ENCODE peak calls at places on chromosomes 2 and 18, in seven cellular contexts. S is NCI-H2081; U is bronchial epithelial cell; W is activated T-helper 1 cell treated with anti-CD3 and anti-CD28 coated beads, Interleukin-2, amount 50 U/mL, for 16 hours; K is ureter; I is GM06990; T is HFFc6. G is an unnamed sample.

GRCh38 chr2:216279459-216279858 is 92.8 kb downstream of the MARCHF4 start:
- DNase-seq in W (no peak), S (no peak), T (no peak), U (no peak), K (no peak), I (no peak), G (peak; percentile 59)

GRCh38 chr2:128941676-128942075 is 623.0 kb upstream of the HS6ST1 start:
- DNase-seq in S (no peak), I (no peak), K (no peak), T (no peak), U (no peak), W (no peak), G (no peak)

GRCh38 chr18:57581301-57581934 is 5.1 kb downstream of the FECH start:
- DNase-seq in T (no peak), U (no peak), K (no peak), S (no peak), I (no peak), W (no peak), G (no peak)

GRCh38 chr2:177064417-177064816 is 148.2 kb upstream of the HNRNPA3 start:
- DNase-seq in S (no peak), U (no peak), K (no peak), I (no peak), W (no peak), T (no peak), G (no peak)

GRCh38 chr2:96156011-96156820 is 11.0 kb upstream of the DUSP2 start:
- DNase-seq in S (no peak), T (no peak), K (no peak), W (no peak), U (no peak), I (no peak), G (no peak)

GRCh38 chr2:205034034-205034433 is 488.8 kb downstream of the PARD3B start:
- DNase-seq in K (no peak), I (no peak), U (no peak), S (no peak), W (no peak), T (no peak), G (no peak)

GRCh38 chr18:58993260-58993659 is 128.6 kb downstream of the ZNF532 start:
- DNase-seq in W (no peak), I (no peak), S (no peak), U (peak; percentile 82), K (no peak), T (peak; percentile 90), G (no peak)

GRCh38 chr18:11153096-11153495 is 3.7 kb upstream of the PIEZO2 start:
- DNase-seq in T (no peak), K (no peak), I (no peak), S (no peak), U (no peak), W (no peak), G (no peak)

GRCh38 chr2:237765875-237766274 is 32.7 kb upstream of the RBM44 start:
- DNase-seq in S (no peak), W (no peak), K (no peak), I (no peak), T (no peak), U (no peak), G (no peak)

GRCh38 chr18:48164701-48165100 is 234.2 kb upstream of the SMAD2 start:
- DNase-seq in U (no peak), T (no peak), K (no peak), I (no peak), S (no peak), W (no peak), G (no peak)

GRCh38 chr2:217816396-217816869 is 186.4 kb downstream of the TNS1 start:
- DNase-seq in W (no peak), T (no peak), I (no peak), K (no peak), S (no peak), U (no peak), G (peak; percentile 54)

GRCh38 chr2:33186937-33187336 is 240.2 kb downstream of the LTBP1 start:
- DNase-seq in I (no peak), T (no peak), U (no peak), S (no peak), W (no peak), K (no peak), G (no peak)

GRCh38 chr18:13642440-13642827 is 83.9 kb downstream of the FAM210A start:
- DNase-seq in T (no peak), W (no peak), U (no peak), K (no peak), I (no peak), S (no peak), G (no peak)

GRCh38 chr2:75464348-75464946 is 96.3 kb downstream of the EVA1A start:
- DNase-seq in I (no peak), U (peak; percentile 43), T (peak; percentile 8), S (peak; percentile 50), W (no peak), K (no peak), G (peak; percentile 4)

GRCh38 chr2:145155196-145155595 is 635.3 kb upstream of the ZEB2 start:
- DNase-seq in U (no peak), T (no peak), K (no peak), S (no peak), I (no peak), W (no peak), G (no peak)

GRCh38 chr18:12849548-12849947 is 34.5 kb downstream of the PTPN2 start:
- DNase-seq in T (no peak), K (no peak), W (no peak), I (no peak), S (no peak), U (peak; percentile 75), G (no peak)

GRCh38 chr2:216651370-216651881 is 18.2 kb downstream of the IGFBP2 start:
- DNase-seq in I (no peak), K (no peak), W (no peak), S (no peak), T (peak; percentile 29), U (peak; percentile 82), G (no peak)

GRCh38 chr2:206031162-206031784 is 54.7 kb downstream of the INO80D start:
- DNase-seq in W (no peak), I (no peak), T (peak; percentile 30), K (no peak), U (peak; percentile 76), S (no peak), G (peak; percentile 24)

GRCh38 chr2:203718087-203718486 is 11.6 kb downstream of the CD28 start:
- DNase-seq in U (no peak), I (peak; percentile 42), K (no peak), W (no peak), T (no peak), S (no peak), G (no peak)

GRCh38 chr2:2698182-2699116 is 367.4 kb upstream of the MYT1L start:
- DNase-seq in K (no peak), U (peak; percentile 4), T (no peak), S (peak; percentile 77), I (no peak), W (no peak), G (no peak)

GRCh38 chr2:136527560-136527959 is 237.8 kb upstream of the THSD7B start:
- DNase-seq in U (peak; percentile 2), I (no peak), T (no peak), K (no peak), W (no peak), S (no peak), G (no peak)

GRCh38 chr2:116456429-116456828 is 1358.1 kb upstream of the DDX18 start:
- DNase-seq in U (no peak), W (no peak), I (no peak), K (no peak), T (no peak), S (no peak), G (no peak)

GRCh38 chr2:40187054-40187453 is 264.8 kb downstream of the SLC8A1 start:
- DNase-seq in K (no peak), I (no peak), W (no peak), U (no peak), S (no peak), T (no peak), G (no peak)

GRCh38 chr2:73972846-73973245 is 11.9 kb upstream of the TET3 start:
- DNase-seq in W (no peak), I (peak; percentile 40), S (no peak), K (no peak), U (no peak), T (no peak), G (no peak)

GRCh38 chr2:215950009-215950408 is 63.3 kb downstream of the MREG start:
- DNase-seq in K (no peak), I (peak; percentile 22), T (peak; percentile 71), U (peak; percentile 75), W (no peak), S (peak; percentile 24), G (no peak)

GRCh38 chr18:46070683-46071614 is 1.1 kb downstream of the PSTPIP2 start:
- DNase-seq in T (no peak), S (no peak), U (no peak), W (no peak), I (peak; percentile 46), K (peak; percentile 40), G (no peak)

GRCh38 chr2:148483675-148484074 is 160.9 kb upstream of the EPC2 start:
- DNase-seq in W (no peak), I (no peak), K (no peak), S (no peak), T (no peak), U (no peak), G (no peak)

GRCh38 chr2:238462782-238463396 is 36.2 kb downstream of the ASB1 start:
- DNase-seq in K (no peak), W (no peak), U (peak; percentile 64), T (peak; percentile 65), S (peak; percentile 54), I (no peak), G (peak; percentile 63)

GRCh38 chr18:68263481-68263880 is 451.4 kb downstream of the TMX3 start:
- DNase-seq in U (peak; percentile 53), S (no peak), W (no peak), K (no peak), I (no peak), T (peak; percentile 55), G (no peak)

GRCh38 chr2:178225011-178225817 is 30.9 kb downstream of the OSBPL6 start:
- DNase-seq in W (no peak), T (peak; percentile 4), S (no peak), U (no peak), K (no peak), I (no peak), G (no peak)

GRCh38 chr2:219183151-219183757 is 5.2 kb downstream of the RETREG2 start:
- DNase-seq in U (no peak), W (no peak), T (no peak), S (no peak), K (no peak), I (no peak), G (no peak)

GRCh38 chr2:181163139-181163538 is 182.7 kb downstream of the UBE2E3 start:
- DNase-seq in U (no peak), I (no peak), K (no peak), S (no peak), T (no peak), W (no peak), G (no peak)

GRCh38 chr2:15640291-15640711 is 48.6 kb downstream of the DDX1 start:
- DNase-seq in K (no peak), I (no peak), S (no peak), W (no peak), U (peak; percentile 83), T (peak; percentile 64), G (peak; percentile 41)

GRCh38 chr2:142223309-142223708 is 92.5 kb upstream of the LRP1B start:
- DNase-seq in T (no peak), W (no peak), K (no peak), I (no peak), S (no peak), U (no peak), G (no peak)

GRCh38 chr2:242011991-242012764 is 142.6 kb downstream of the RTP5 start:
- DNase-seq in W (no peak), K (no peak), S (no peak), U (no peak), T (no peak), I (no peak), G (no peak)

G was measured in hepatic stellate cell.